ENCODE peak calls at places on chromosomes 13 and 19, in ten cellular contexts. I, K, U, N, F, T, G, Q, B and A are unnamed samples.

GRCh38 chr19:30669329-30670010 is 297.3 kb downstream of the ZNF536 start:
- DNase-seq in I (peak; percentile 51), G (no peak), B (peak; percentile 82), F (peak; percentile 69), N (no peak), K (peak; percentile 81), U (peak; percentile 63), Q (peak; percentile 48), T (no peak), A (peak; percentile 22)

GRCh38 chr13:35744566-35745203 is 268.2 kb upstream of the MAB21L1 start:
- DNase-seq in I (no peak), Q (no peak), N (no peak), G (no peak), F (no peak), U (no peak), K (no peak), T (no peak), B (no peak), A (no peak)

GRCh38 chr19:2332341-2333026 is 4.0 kb downstream of the SPPL2B start:
- DNase-seq in F (no peak), T (no peak), N (no peak), G (no peak), U (peak; percentile 13), B (peak; percentile 84), Q (peak; percentile 56), K (no peak), I (no peak), A (no peak)

GRCh38 chr13:45368571-45368970 is 27.6 kb upstream of the TPT1 start:
- DNase-seq in F (no peak), K (no peak), I (no peak), Q (no peak), U (no peak), B (no peak), N (no peak), G (no peak), T (no peak), A (no peak)

GRCh38 chr19:5292843-5293606 is 47.6 kb downstream of the PTPRS start:
- DNase-seq in K (peak; percentile 89), N (peak; percentile 68), U (peak; percentile 49), Q (peak; percentile 35), I (peak; percentile 52), G (peak; percentile 63), F (peak; percentile 78), B (peak; percentile 99), T (peak; percentile 36), A (peak; percentile 55)

GRCh38 chr13:39599842-39600241 is 3.2 kb downstream of the LHFPL6 start:
- DNase-seq in K (no peak), N (no peak), I (no peak), F (no peak), B (no peak), U (no peak), G (peak; percentile 26), T (no peak), Q (no peak), A (no peak)

GRCh38 chr19:51660975-51661600 is 14.5 kb upstream of the SIGLEC14 start:
- DNase-seq in Q (peak; percentile 41), N (peak; percentile 54), B (peak; percentile 76), U (peak; percentile 67), F (peak; percentile 45), K (peak; percentile 92), G (peak; percentile 45), I (peak; percentile 57), T (peak; percentile 33), A (peak; percentile 73)

GRCh38 chr19:4327252-4327876 is 11.3 kb downstream of the STAP2 start:
- DNase-seq in I (peak; percentile 87), K (peak; percentile 81), N (no peak), B (peak; percentile 61), T (no peak), F (peak; percentile 46), U (peak; percentile 78), Q (peak; percentile 72), G (peak; percentile 38), A (peak; percentile 24)

GRCh38 chr13:64680739-64681138 is 2549.4 kb downstream of the PCDH9 start:
- DNase-seq in T (no peak), N (no peak), Q (no peak), I (no peak), K (no peak), G (no peak), F (no peak), U (no peak), B (no peak), A (no peak)

GRCh38 chr19:37931941-37932655 is 25.1 kb downstream of the SIPA1L3 start:
- DNase-seq in Q (no peak), N (no peak), B (peak; percentile 62), I (peak; percentile 1), F (peak; percentile 46), G (no peak), K (peak; percentile 88), T (peak; percentile 38), U (no peak), A (peak; percentile 86)

GRCh38 chr13:34257980-34258379 is 440.0 kb downstream of the RFC3 start:
- DNase-seq in F (no peak), U (no peak), I (no peak), Q (no peak), B (no peak), T (no peak), K (no peak), G (no peak), N (no peak), A (peak; percentile 17)

GRCh38 chr13:45393941-45394570 is 24.1 kb downstream of the SLC25A30 start:
- DNase-seq in B (peak; percentile 76), Q (peak; percentile 40), I (no peak), N (no peak), F (peak; percentile 10), U (peak; percentile 22), G (no peak), T (no peak), K (peak; percentile 74), A (peak; percentile 40)

GRCh38 chr13:113187263-113187669 is 21.2 kb downstream of the PCID2 start:
- DNase-seq in F (peak; percentile 37), T (peak; percentile 96), B (no peak), G (peak; percentile 99), N (peak; percentile 97), U (peak; percentile 71), K (peak; percentile 84), Q (peak; percentile 32), I (peak; percentile 69), A (peak; percentile 100)

GRCh38 chr13:99061411-99061810 is 83.5 kb upstream of the DOCK9 start:
- DNase-seq in F (no peak), K (no peak), Q (no peak), G (no peak), U (no peak), N (no peak), B (no peak), I (no peak), T (no peak), A (no peak)

GRCh38 chr13:44884076-44884729 is 105.1 kb downstream of the NUFIP1 start:
- DNase-seq in G (peak; percentile 40), F (no peak), U (no peak), N (peak; percentile 51), T (no peak), Q (no peak), I (no peak), B (no peak), K (no peak), A (peak; percentile 70)

GRCh38 chr13:81048026-81048461 is 707.1 kb upstream of the SPRY2 start:
- DNase-seq in T (no peak), U (no peak), I (no peak), Q (no peak), B (peak; percentile 22), N (no peak), F (peak; percentile 7), K (no peak), G (no peak), A (peak; percentile 81)

GRCh38 chr19:4512070-4512469 is 6.2 kb downstream of the PLIN4 start:
- DNase-seq in N (no peak), F (no peak), T (no peak), Q (no peak), K (no peak), G (no peak), U (no peak), I (no peak), B (no peak), A (no peak)

GRCh38 chr19:46546194-46546896 is 50.7 kb upstream of the PNMA8B start:
- DNase-seq in B (peak; percentile 66), N (no peak), I (peak; percentile 26), U (no peak), T (no peak), Q (no peak), F (peak; percentile 7), G (no peak), K (peak; percentile 86), A (no peak)

GRCh38 chr13:52846567-52847321 is 1.7 kb downstream of the PCDH8 start:
- DNase-seq in T (no peak), N (no peak), G (no peak), Q (no peak), I (peak; percentile 34), F (peak; percentile 11), U (peak; percentile 27), K (peak; percentile 84), B (peak; percentile 51), A (no peak)

GRCh38 chr19:49151339-49152217 is 3.6 kb downstream of the HRC start:
- DNase-seq in U (peak; percentile 54), K (peak; percentile 89), N (no peak), B (peak; percentile 91), I (peak; percentile 38), Q (no peak), G (no peak), T (no peak), F (no peak), A (peak; percentile 34)

GRCh38 chr19:29491995-29492577 is 33.7 kb upstream of the VSTM2B start:
- DNase-seq in B (no peak), N (no peak), Q (no peak), G (no peak), T (no peak), I (no peak), F (no peak), K (no peak), U (no peak), A (no peak)

GRCh38 chr13:106352850-106353249 is 182.6 kb downstream of the EFNB2 start:
- DNase-seq in B (no peak), F (no peak), G (no peak), U (no peak), K (no peak), N (no peak), Q (no peak), I (no peak), T (no peak), A (no peak)